ENCODE peak calls at places on chromosomes 3 and 15, in seven cellular contexts. A, T, Z, E, O, F and G are unnamed samples.
A peak's percentile ranks its signal among the peaks of the same experiment; 100 is the strongest.

GRCh38 chr3:50321844-50322385 is 630 bp downstream of the HYAL2 start:
- DNase-seq in Z (peak; percentile 60), E (no peak), F (no peak), O (no peak), A (no peak), T (no peak), G (no peak)

GRCh38 chr3:139630532-139630931 is 47.2 kb downstream of the NMNAT3 start:
- DNase-seq in E (no peak), T (no peak), F (no peak), A (no peak), O (no peak), Z (no peak), G (no peak)

GRCh38 chr3:35932995-35933394 is 293.7 kb downstream of the ARPP21 start:
- DNase-seq in O (no peak), Z (no peak), T (no peak), A (peak; percentile 95), E (no peak), F (no peak), G (no peak)

GRCh38 chr15:39016706-39017105 is 452.1 kb upstream of the RASGRP1 start:
- DNase-seq in F (no peak), T (no peak), O (no peak), Z (no peak), A (peak; percentile 29), E (no peak), G (no peak)

GRCh38 chr3:122513386-122514122 is 1.2 kb downstream of the KPNA1 start:
- DNase-seq in A (peak; percentile 7), F (no peak), E (no peak), Z (no peak), T (no peak), O (no peak), G (no peak)

GRCh38 chr15:56168394-56168793 is 75.3 kb downstream of the RFX7 start:
- DNase-seq in E (no peak), T (no peak), F (no peak), A (peak; percentile 25), O (no peak), Z (no peak), G (no peak)

GRCh38 chr3:8266679-8267267 is 234.8 kb upstream of the LMCD1 start:
- DNase-seq in T (no peak), Z (no peak), E (no peak), F (no peak), A (no peak), O (no peak), G (no peak)

GRCh38 chr3:64832098-64832497 is 144.3 kb upstream of the ADAMTS9 start:
- DNase-seq in F (no peak), Z (no peak), T (no peak), O (no peak), E (no peak), A (no peak), G (no peak)

GRCh38 chr3:66622756-66623452 is 122.1 kb upstream of the LRIG1 start:
- DNase-seq in E (peak; percentile 29), A (no peak), F (no peak), T (no peak), Z (no peak), O (no peak), G (no peak)

GRCh38 chr15:41955807-41956525 is 16.4 kb downstream of the EHD4 start:
- DNase-seq in Z (no peak), T (no peak), O (no peak), F (no peak), A (no peak), E (no peak), G (no peak)

GRCh38 chr3:194120789-194121770 is 14.9 kb upstream of the HES1 start:
- DNase-seq in O (no peak), F (no peak), T (no peak), E (no peak), Z (no peak), A (no peak), G (no peak)
- H3K27ac ChIP-seq in O (no peak overlapping the region), F (no peak overlapping the region), T (no peak overlapping the region), E (no peak overlapping the region), Z (no peak overlapping the region), A (no peak overlapping the region), G (no peak overlapping the region)

GRCh38 chr3:11212784-11213183 is 58.5 kb downstream of the HRH1 start:
- DNase-seq in Z (no peak), F (no peak), O (no peak), A (no peak), T (no peak), E (no peak), G (no peak)
- H3K27me3 ChIP-seq in Z (no peaks in the 10 kb centered on the region), F (no peaks in the 10 kb centered on the region), O (no peaks in the 10 kb centered on the region), A (no peaks in the 10 kb centered on the region), T (no peaks in the 10 kb centered on the region), E (no peaks in the 10 kb centered on the region), G (peaks cover 2% of the 10 kb centered on the region)

DNA sequence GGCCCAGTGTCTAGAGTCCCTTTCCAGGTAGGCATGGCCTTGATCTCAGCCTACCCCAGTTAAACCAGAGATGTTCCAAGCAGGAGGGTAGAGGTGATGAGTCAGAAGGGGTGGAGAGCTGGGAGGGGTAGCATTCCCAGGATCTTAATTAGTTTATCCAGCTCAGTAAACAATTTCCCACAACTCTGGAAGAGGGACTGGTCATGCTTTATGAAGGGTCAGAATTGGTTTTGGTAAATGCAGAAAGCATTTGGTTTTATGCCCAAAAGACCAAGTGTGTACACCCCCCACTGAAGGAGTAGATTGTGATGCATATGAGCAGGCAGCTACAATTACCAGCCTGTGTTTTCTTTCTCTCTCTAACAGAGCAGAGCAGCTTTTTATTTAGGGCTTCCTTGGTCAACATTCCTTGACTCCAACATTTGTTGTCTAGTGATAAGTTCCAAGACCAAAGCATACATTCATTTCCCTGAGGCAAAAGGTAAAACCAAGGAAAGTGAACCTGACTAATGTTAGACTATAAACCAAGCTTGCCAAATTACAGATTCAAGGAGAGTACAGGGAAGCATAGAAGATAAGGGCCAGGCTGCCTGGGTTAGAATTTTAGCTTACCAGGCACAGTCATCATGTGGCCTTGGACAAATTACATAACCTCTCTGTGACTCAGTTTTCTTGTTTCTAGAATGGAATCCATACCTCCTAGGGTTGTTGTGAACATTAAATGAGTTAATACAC is 17.6 kb downstream of the EXOSC7 start:
- DNase-seq in F (no peak), T (no peak), E (no peak), Z (no peak), A (peak; percentile 47), O (no peak), G (no peak)
- H3K27ac ChIP-seq in F (no peak overlapping the region), T (no peak overlapping the region), E (peak overlapping the region; percentile 15), Z (peak overlapping the region; percentile 26), A (no peak overlapping the region), O (peak overlapping the region; percentile 76), G (no peak overlapping the region)

DNA sequence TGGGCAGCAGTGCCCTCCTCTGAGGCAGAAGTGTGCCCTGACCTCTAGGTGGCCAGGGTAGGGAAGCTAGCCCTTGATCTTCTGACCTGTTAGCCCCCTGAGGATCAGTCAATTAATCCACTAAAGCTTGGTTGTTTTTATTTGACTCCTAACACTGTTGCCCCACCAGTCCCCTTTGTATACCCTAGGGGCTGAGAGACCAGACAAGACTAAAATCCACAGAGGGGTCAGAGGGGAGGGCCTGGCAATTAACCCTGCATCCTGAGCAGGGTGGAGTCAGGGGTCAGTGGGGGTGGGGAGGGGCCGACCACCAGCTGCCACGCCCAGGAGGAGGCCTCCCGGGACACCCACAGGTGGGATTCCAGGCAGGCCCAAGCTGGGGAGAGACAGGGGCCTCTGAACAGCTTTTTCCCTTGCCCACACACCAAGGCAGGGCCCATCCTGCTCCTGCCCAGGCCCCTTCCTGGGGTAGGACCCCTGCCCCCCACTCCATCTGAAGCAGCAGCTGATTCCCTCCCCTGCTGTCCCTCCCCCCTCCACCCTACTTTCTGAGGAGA is 52.1 kb downstream of the RHCG start:
- DNase-seq in A (no peak), E (no peak), O (no peak), T (no peak), Z (no peak), F (no peak), G (no peak)
- H3K27me3 ChIP-seq in A (peaks cover 12% of the 10 kb centered on the region), E (peaks cover 20% of the 10 kb centered on the region), O (no peaks in the 10 kb centered on the region), T (peaks cover 9% of the 10 kb centered on the region), Z (peaks cover 83% of the 10 kb centered on the region), F (no peaks in the 10 kb centered on the region), G (peaks cover 3% of the 10 kb centered on the region)

GRCh38 chr3:54928056-54928770 is at the start of gene LRTM1:
- DNase-seq in E (no peak), O (no peak), Z (no peak), F (no peak), A (no peak), T (no peak), G (no peak)

GRCh38 chr3:54936561-54936960 is 8.7 kb upstream of the LRTM1 start:
- DNase-seq in T (no peak), A (peak; percentile 57), Z (no peak), O (no peak), F (no peak), E (no peak), G (no peak)

GRCh38 chr3:54932606-54933005 is 4.7 kb upstream of the LRTM1 start:
- DNase-seq in E (no peak), A (no peak), F (peak; percentile 13), T (peak; percentile 50), Z (no peak), O (no peak), G (no peak)

GRCh38 chr3:54935869-54936268 is 8.0 kb upstream of the LRTM1 start:
- DNase-seq in T (no peak), Z (no peak), O (no peak), A (no peak), E (no peak), F (no peak), G (no peak)

DNA sequence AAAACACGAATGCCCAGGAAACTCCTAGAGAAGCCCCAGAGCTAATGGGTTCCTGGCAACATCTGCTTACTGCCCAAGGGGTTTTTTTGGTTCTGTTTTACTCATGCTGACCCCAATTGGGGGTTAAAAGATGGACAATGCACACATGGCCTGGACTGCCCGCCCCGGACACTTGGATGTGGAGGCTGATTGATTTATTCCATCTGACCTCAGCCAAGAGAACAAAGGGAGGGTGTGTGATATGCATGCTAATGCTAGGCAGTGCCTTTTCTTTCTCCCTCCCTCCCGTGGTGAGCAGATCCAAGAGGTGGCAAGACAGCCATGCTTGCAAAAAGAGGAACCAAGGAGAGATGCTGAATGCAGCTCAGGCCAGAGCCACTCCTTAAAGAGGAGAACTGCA is 3.3 kb upstream of the LRTM1 start:
- DNase-seq in F (no peak), T (peak; percentile 4), A (no peak), O (no peak), E (no peak), Z (no peak), G (no peak)
- H3K27ac ChIP-seq in F (no peak overlapping the region), T (peak overlapping the region; percentile 67), A (no peak overlapping the region), O (no peak overlapping the region), E (no peak overlapping the region), Z (no peak overlapping the region), G (no peak overlapping the region)

DNA sequence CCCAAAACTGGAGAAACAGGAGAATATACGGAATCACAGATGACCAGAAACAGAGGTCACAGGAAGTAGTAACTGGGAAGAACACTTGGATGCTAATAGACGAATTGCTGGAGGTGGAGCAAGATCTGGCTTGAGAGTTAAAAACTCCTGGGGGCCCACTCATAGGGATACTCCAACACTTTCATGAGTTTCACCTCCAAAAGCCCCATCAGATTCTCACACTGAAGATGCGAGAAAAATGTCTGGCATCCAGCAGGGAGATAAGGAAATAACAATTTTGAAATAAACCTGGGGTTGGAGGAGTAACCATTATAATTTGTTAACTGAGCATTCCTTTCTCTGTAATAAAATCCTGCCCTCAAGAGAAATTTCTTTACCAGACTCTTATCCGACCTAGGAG is 154.0 kb downstream of the ANXA2 start:
- DNase-seq in A (no peak), F (no peak), Z (no peak), E (no peak), T (no peak), O (no peak), G (no peak)
- H3K27me3 ChIP-seq in A (no peaks in the 10 kb centered on the region), F (no peaks in the 10 kb centered on the region), Z (no peaks in the 10 kb centered on the region), E (no peaks in the 10 kb centered on the region), T (no peaks in the 10 kb centered on the region), O (no peaks in the 10 kb centered on the region), G (peaks cover 3% of the 10 kb centered on the region)